ENCODE peak calls at places on chromosomes 16 and 17, in eight cellular contexts. F is IMR-90, D is ascending aorta, O is heart right ventricle, P is colonic mucosa, K is adipocyte, I is esophagus muscularis mucosa, C is BE2C. N is an unnamed sample.

GRCh38 chr16:80467961-80468360 is 72.8 kb upstream of the DYNLRB2 start:
- DNase-seq in F (no peak), D (no peak), O (no peak), P (no peak), K (no peak), I (no peak), C (no peak), N (no peak)

GRCh38 chr16:17529982-17530760 is 59.4 kb upstream of the XYLT1 start:
- DNase-seq in F (no peak), D (no peak), O (no peak), P (no peak), K (no peak), I (no peak), C (no peak), N (no peak)

GRCh38 chr17:37720989-37721388 is 23.9 kb downstream of the HNF1B start:
- DNase-seq in F (no peak), D (no peak), O (no peak), P (peak; percentile 78), K (no peak), I (no peak), C (no peak), N (no peak)

GRCh38 chr16:50102046-50102756 is 36.4 kb downstream of the HEATR3 start:
- DNase-seq in F (peak; percentile 86), D (no peak), O (no peak), P (no peak), K (peak; percentile 72), I (no peak), C (no peak), N (no peak)

GRCh38 chr17:68514809-68515208 is 2.6 kb downstream of the PRKAR1A start:
- DNase-seq in F (peak; percentile 63), D (no peak), O (no peak), P (no peak), K (peak; percentile 85), I (no peak), C (no peak), N (no peak)

GRCh38 chr17:77473615-77474226 is 333.0 kb downstream of the SEC14L1 start:
- DNase-seq in F (no peak), D (no peak), O (no peak), P (no peak), K (no peak), I (no peak), C (no peak), N (no peak)

GRCh38 chr17:8122391-8122922 is 1.4 kb downstream of the HES7 start:
- DNase-seq in F (peak; percentile 50), D (no peak), O (peak; percentile 24), P (peak; percentile 44), K (peak; percentile 77), I (no peak), C (no peak), N (no peak)

GRCh38 chr17:13351046-13351445 is 250.7 kb downstream of the HS3ST3A1 start:
- DNase-seq in F (peak; percentile 69), D (no peak), O (no peak), P (no peak), K (peak; percentile 83), I (no peak), C (no peak), N (no peak)

GRCh38 chr16:29765167-29766032 is 12.7 kb upstream of the ZG16 start:
- DNase-seq in F (no peak), D (no peak), O (no peak), P (peak; percentile 80), K (no peak), I (no peak), C (no peak), N (peak; percentile 92)

GRCh38 chr17:67503184-67503583 is 126.1 kb downstream of the PITPNC1 start:
- DNase-seq in F (peak; percentile 53), D (no peak), O (no peak), P (no peak), K (no peak), I (no peak), C (peak; percentile 21), N (no peak)

DNA sequence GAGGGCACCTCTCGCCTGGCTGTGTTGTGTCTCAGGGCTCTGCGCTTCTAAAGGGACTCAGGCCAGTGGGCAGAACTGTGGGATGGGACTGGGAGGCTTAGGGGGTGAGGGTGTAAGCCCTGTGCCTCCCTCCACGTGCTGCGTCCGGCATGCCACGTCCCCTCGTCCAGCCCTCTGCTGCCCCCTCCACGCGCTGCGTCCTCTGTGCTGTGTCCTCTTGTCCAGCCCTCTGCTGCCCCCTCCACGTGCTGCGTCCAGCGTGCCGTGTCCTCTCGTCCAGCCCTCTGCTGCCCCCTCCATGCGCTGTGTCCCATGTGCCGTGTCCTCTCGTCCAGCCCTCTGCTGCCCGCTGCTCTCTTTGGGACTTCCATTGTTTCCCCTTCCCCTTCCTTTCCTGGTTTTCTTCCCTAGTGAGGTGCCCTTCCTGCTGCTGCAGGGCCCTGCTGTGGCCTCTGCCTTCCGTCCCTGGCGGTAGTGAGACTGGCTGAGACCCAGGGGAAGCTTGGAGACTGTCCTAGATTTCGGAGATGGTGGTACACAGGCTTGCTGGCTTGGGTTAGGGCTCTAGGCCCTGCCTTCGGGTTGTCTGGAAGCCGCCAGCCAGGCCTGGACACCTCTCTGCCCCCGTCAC is 6.4 kb upstream of the ZNF750 start:
- DNase-seq in F (no peak), D (no peak), O (no peak), P (no peak), K (no peak), I (no peak), C (no peak), N (no peak)
- H3K4me3 ChIP-seq in F (no peak overlapping the region), D (no peak overlapping the region), O (peak overlapping the region; percentile 56), P (no peak overlapping the region), K (no peak overlapping the region), I (peak overlapping the region; percentile 43), C (no peak overlapping the region), N (peak overlapping the region; percentile 22)

DNA sequence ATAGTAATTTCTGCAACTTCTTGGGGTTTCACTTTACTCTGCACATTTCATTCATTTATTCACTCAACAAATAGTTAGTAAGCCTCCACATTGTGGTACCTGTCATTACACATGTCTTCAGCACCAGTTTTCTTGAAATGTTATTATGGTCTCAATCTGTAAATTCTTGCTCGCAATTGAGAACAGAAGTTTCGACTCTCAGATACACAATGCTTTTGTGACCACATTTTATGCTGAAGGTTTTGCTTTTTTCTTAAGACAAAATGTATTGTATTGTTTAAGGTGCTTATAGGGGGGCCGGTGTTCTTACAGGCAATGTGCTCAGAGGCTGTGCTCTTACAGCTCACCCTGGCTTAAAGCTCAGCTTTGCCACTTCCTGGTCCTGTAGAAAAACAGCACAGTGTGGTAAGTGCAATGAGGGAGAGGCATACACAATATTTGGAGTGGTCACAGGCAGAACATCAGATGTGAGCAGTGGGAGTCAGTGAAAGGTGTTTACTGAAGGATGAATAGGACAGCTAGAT is 17.6 kb downstream of the CNTNAP4 start:
- DNase-seq in F (no peak), D (no peak), O (no peak), P (no peak), K (peak; percentile 10), I (no peak), C (no peak), N (no peak)
- H3K9me3 ChIP-seq in F (peaks cover 8% of the 10 kb centered on the region), D (no peaks in the 10 kb centered on the region), O (no peaks in the 10 kb centered on the region), P (no peaks in the 10 kb centered on the region), K (no peaks in the 10 kb centered on the region), I (no peaks in the 10 kb centered on the region), C (no peaks in the 10 kb centered on the region), N (no peaks in the 10 kb centered on the region)

GRCh38 chr17:44070455-44071197 is at the start of gene G6PC3:
- DNase-seq in F (peak; percentile 98), D (peak; percentile 83), O (peak; percentile 97), P (peak; percentile 98), K (peak; percentile 99), I (peak; percentile 97), C (peak; percentile 99), N (peak; percentile 94)

GRCh38 chr17:44074231-44074910 is 3.8 kb downstream of the G6PC3 start:
- DNase-seq in F (peak; percentile 39), D (no peak), O (no peak), P (no peak), K (no peak), I (no peak), C (no peak), N (no peak)

GRCh38 chr17:44069974-44070454 is 521 bp upstream of the G6PC3 start:
- DNase-seq in F (no peak), D (no peak), O (no peak), P (no peak), K (peak; percentile 36), I (no peak), C (no peak), N (no peak)

GRCh38 chr17:44071198-44071520 is 624 bp downstream of the G6PC3 start:
- DNase-seq in F (peak; percentile 88), D (no peak), O (no peak), P (no peak), K (no peak), I (peak; percentile 93), C (no peak), N (no peak)

GRCh38 chr17:44071772-44072171 is 1.2 kb downstream of the G6PC3 start:
- DNase-seq in F (peak; percentile 14), D (no peak), O (no peak), P (no peak), K (peak; percentile 33), I (no peak), C (no peak), N (no peak)
- H3K4me3 ChIP-seq in F (peak overlapping the region; percentile 56), D (peak overlapping the region; percentile 68), O (peak overlapping the region; percentile 75), P (peak overlapping the region; percentile 71), K (peak overlapping the region; percentile 84), I (peak overlapping the region; percentile 81), C (peak overlapping the region; percentile 79), N (no peak overlapping the region)

GRCh38 chr17:22469101-22469880 is 777.0 kb downstream of the KCNJ18 start:
- DNase-seq in F (no peak), D (no peak), O (no peak), P (no peak), K (no peak), I (no peak), C (no peak), N (no peak)
- H3K9me3 ChIP-seq in F (peaks cover 22% of the 10 kb centered on the region), D (no peaks in the 10 kb centered on the region), O (no peaks in the 10 kb centered on the region), P (no peaks in the 10 kb centered on the region), K (no peaks in the 10 kb centered on the region), I (no peaks in the 10 kb centered on the region), C (no peaks in the 10 kb centered on the region), N (peaks cover 6% of the 10 kb centered on the region)

DNA sequence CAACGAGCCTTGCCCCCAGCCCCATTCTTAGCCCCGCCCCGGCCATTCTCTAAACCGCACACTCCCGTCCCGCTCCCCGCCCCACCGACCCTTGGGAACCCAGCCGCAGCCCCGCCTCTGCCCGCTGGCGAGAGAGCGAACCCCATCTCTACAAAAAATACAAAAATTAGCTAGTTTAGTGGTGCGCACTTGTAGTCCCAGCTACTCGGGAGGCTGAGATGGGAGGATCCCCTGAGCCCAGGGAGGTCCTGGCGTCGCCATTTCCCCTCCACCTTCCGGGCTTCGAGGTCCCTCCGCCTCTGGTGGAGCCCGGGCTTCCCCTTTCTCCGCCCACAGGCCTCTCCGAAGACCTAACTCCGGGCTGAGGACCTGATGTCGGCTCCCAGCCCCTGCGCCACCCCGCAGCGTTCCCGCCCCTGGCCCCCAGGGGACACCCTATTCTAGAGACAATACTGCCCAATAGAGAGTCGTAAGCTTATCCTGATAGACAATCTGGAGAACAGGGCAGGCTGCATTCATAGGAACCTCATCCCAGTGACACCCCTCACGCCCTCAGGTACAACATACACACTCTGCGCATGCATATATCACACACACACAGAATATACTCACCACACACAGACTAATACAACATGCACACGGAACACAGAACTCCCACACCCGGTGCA is 483 bp upstream of the PROCA1 start:
- DNase-seq in F (no peak), D (peak; percentile 28), O (peak; percentile 55), P (peak; percentile 56), K (no peak), I (no peak), C (no peak), N (no peak)
- H3K4me3 ChIP-seq in F (no peak overlapping the region), D (peak overlapping the region; percentile 61), O (peak overlapping the region; percentile 70), P (peak overlapping the region; percentile 56), K (peak overlapping the region; percentile 71), I (peak overlapping the region; percentile 79), C (no peak overlapping the region), N (no peak overlapping the region)

GRCh38 chr16:23899869-23900268 is 64.1 kb downstream of the PRKCB start:
- DNase-seq in F (no peak), D (no peak), O (no peak), P (no peak), K (no peak), I (no peak), C (no peak), N (no peak)
- H3K9me3 ChIP-seq in F (no peaks in the 10 kb centered on the region), D (no peaks in the 10 kb centered on the region), O (no peaks in the 10 kb centered on the region), P (no peaks in the 10 kb centered on the region), K (no peaks in the 10 kb centered on the region), I (no peaks in the 10 kb centered on the region), C (no peaks in the 10 kb centered on the region), N (peaks cover 3% of the 10 kb centered on the region)